ENCODE peak calls at places on chromosomes 1 and 21, in four cellular contexts. R, S, B and Z are unnamed samples.

GRCh38 chr1:11026903-11027302 is 14.4 kb downstream of the TARDBP start:
- DNase-seq in S (no peak), B (no peak), R (no peak), Z (no peak)

GRCh38 chr21:31670065-31670464 is 10.6 kb downstream of the SOD1 start:
- DNase-seq in B (no peak), R (no peak), S (no peak), Z (no peak)

GRCh38 chr1:207944571-207944970 is 33.6 kb upstream of the CD34 start:
- DNase-seq in S (no peak), R (no peak), B (no peak), Z (no peak)

GRCh38 chr1:205569411-205570172 is 62.2 kb downstream of the ELK4 start:
- DNase-seq in R (peak), B (no peak), S (no peak), Z (no peak)

GRCh38 chr1:117648015-117648414 is 42.2 kb downstream of the TENT5C start:
- DNase-seq in S (no peak), B (no peak), R (no peak), Z (no peak)

GRCh38 chr21:20618878-20619277 is 379.3 kb upstream of the NCAM2 start:
- DNase-seq in B (no peak), S (no peak), R (no peak), Z (no peak)

GRCh38 chr1:166302919-166303758 is 136.3 kb upstream of the FAM78B start:
- DNase-seq in B (no peak), R (no peak), S (no peak), Z (no peak)

GRCh38 chr1:114002492-114003290 is 23.4 kb downstream of the OLFML3 start:
- DNase-seq in B (no peak), S (no peak), R (peak), Z (no peak)

GRCh38 chr1:100736324-100736723 is 16.8 kb downstream of the VCAM1 start:
- DNase-seq in R (no peak), S (no peak), B (no peak), Z (no peak)

GRCh38 chr1:209123601-209124000 is 459.9 kb upstream of the CAMK1G start:
- DNase-seq in B (no peak), S (no peak), R (no peak), Z (no peak)

GRCh38 chr1:94438692-94439276 is 20.6 kb downstream of the ABCD3 start:
- DNase-seq in B (no peak), S (no peak), R (no peak), Z (no peak)

GRCh38 chr1:118927421-118927820 is 60.7 kb downstream of the TBX15 start:
- DNase-seq in R (no peak), B (no peak), S (no peak), Z (no peak)

GRCh38 chr1:210726621-210727020 is 397.9 kb downstream of the HHAT start:
- DNase-seq in B (peak), S (peak), R (no peak), Z (no peak)

GRCh38 chr1:30523055-30524020 is 200.0 kb downstream of the MATN1 start:
- DNase-seq in S (no peak), B (peak), R (no peak), Z (peak)